ENCODE peak calls at places on chromosomes 3 and 15, in ten cellular contexts. M is stimulated activated CD8-positive, alpha-beta memory T cell treated with anti-CD3 and anti-CD28 coated beads, Interleukin-2, amount 100 ng/mL, for 48 hours; C is KG1; B is SK-N-DZ; Q is NAMALWA; U is IMR-90; N is effector CD4-positive, alpha-beta T cell; Y is NCI-H524 treated with DMSO at 0.1 percent for 48 hours; E is NCI-H146; X is WTC11. Z is an unnamed sample.

GRCh38 chr3:97957617-97958311 is 14.5 kb downstream of the RIOX2 start:
- DNase-seq in C (no peak), U (no peak), Y (no peak), N (no peak), X (no peak), Q (no peak), B (no peak), M (no peak), E (no peak), Z (no peak)

GRCh38 chr15:31102374-31103342 is 1.1 kb upstream of the TRPM1 start:
- DNase-seq in U (no peak), N (no peak), Y (no peak), Q (no peak), X (no peak), E (no peak), M (no peak), B (no peak), C (no peak), Z (no peak)

GRCh38 chr3:159234306-159234705 is 432.5 kb downstream of the MFSD1 start:
- DNase-seq in U (no peak), M (no peak), C (no peak), N (no peak), X (no peak), B (no peak), Q (no peak), E (no peak), Y (no peak), Z (no peak)

GRCh38 chr15:70140543-70141375 is 43.0 kb upstream of the TLE3 start:
- DNase-seq in X (peak), C (peak), M (no peak), Y (no peak), U (peak), B (no peak), N (peak), Q (peak), E (no peak), Z (no peak)

GRCh38 chr3:132535575-132536441 is 61.3 kb upstream of the ACKR4 start:
- DNase-seq in Y (no peak), Q (peak), E (peak), C (peak), U (peak), M (peak), B (peak), X (peak), N (peak), Z (peak)

GRCh38 chr3:119695480-119695879 is 7.3 kb upstream of the CFAP91 start:
- DNase-seq in C (no peak), N (no peak), B (peak), M (no peak), U (peak), Q (no peak), Y (no peak), E (no peak), X (no peak), Z (no peak)

GRCh38 chr3:102235679-102236078 is 199.1 kb upstream of the ZPLD1 start:
- DNase-seq in B (no peak), C (peak), Y (no peak), M (no peak), Q (peak), E (peak), U (peak), N (no peak), X (peak), Z (no peak)

GRCh38 chr3:3699407-3699806 is 99.8 kb upstream of the LRRN1 start:
- DNase-seq in Q (no peak), X (no peak), C (no peak), U (no peak), M (no peak), N (no peak), B (no peak), E (no peak), Y (no peak), Z (no peak)

GRCh38 chr3:47412453-47412756 is 31.6 kb downstream of the PTPN23 start:
- DNase-seq in C (no peak), M (no peak), X (no peak), U (no peak), Q (no peak), Y (no peak), N (no peak), E (no peak), B (no peak), Z (no peak)

GRCh38 chr15:80480909-80481308 is 76.7 kb downstream of the ARNT2 start:
- DNase-seq in X (no peak), N (no peak), Y (no peak), U (peak), E (no peak), M (no peak), Q (no peak), C (no peak), B (no peak), Z (no peak)

GRCh38 chr15:87354661-87355410 is 901.7 kb downstream of the NTRK3 start:
- DNase-seq in Y (no peak), U (peak), X (no peak), C (no peak), M (no peak), E (no peak), B (no peak), N (no peak), Q (no peak), Z (no peak)

GRCh38 chr15:101250331-101250730 is 1.5 kb downstream of the CHSY1 start:
- DNase-seq in N (no peak), E (no peak), Q (no peak), C (no peak), Y (peak), M (no peak), U (peak), X (no peak), B (no peak), Z (no peak)

GRCh38 chr3:58175429-58176184 is 35.2 kb downstream of the DNASE1L3 start:
- DNase-seq in B (no peak), Q (no peak), Y (no peak), M (no peak), U (peak), C (no peak), E (no peak), X (no peak), N (no peak), Z (no peak)

GRCh38 chr3:160473233-160473632 is 23.6 kb upstream of the TRIM59 start:
- DNase-seq in Q (no peak), B (no peak), Y (no peak), N (no peak), E (no peak), M (no peak), C (no peak), U (peak), X (no peak), Z (no peak)

GRCh38 chr15:71821547-71822129 is 11.3 kb downstream of the NR2E3 start:
- DNase-seq in B (no peak), X (no peak), M (no peak), E (no peak), U (no peak), C (no peak), Q (no peak), Y (no peak), N (no peak), Z (no peak)

GRCh38 chr3:168575750-168576149 is 480.0 kb upstream of the GOLIM4 start:
- DNase-seq in Q (no peak), E (no peak), Y (no peak), C (no peak), B (no peak), N (no peak), X (no peak), U (no peak), M (no peak), Z (no peak)

GRCh38 chr3:152309031-152309430 is 40.3 kb downstream of the MBNL1 start:
- DNase-seq in M (no peak), Q (no peak), B (peak), Y (no peak), E (no peak), X (no peak), N (no peak), U (no peak), C (no peak), Z (no peak)

GRCh38 chr3:119819806-119820205 is 37.9 kb downstream of the NR1I2 start:
- DNase-seq in B (no peak), N (no peak), Y (peak), M (no peak), X (no peak), Q (no peak), U (peak), E (no peak), C (no peak), Z (no peak)

GRCh38 chr3:103495186-103495585 is 1060.4 kb downstream of the ZPLD1 start:
- DNase-seq in U (no peak), N (no peak), B (no peak), E (no peak), X (no peak), C (no peak), Y (no peak), M (no peak), Q (no peak), Z (no peak)

GRCh38 chr3:106643684-106644161 is 733.5 kb upstream of the CCDC54 start:
- DNase-seq in C (no peak), X (no peak), N (no peak), M (no peak), Q (no peak), B (no peak), E (no peak), U (no peak), Y (no peak), Z (no peak)

GRCh38 chr15:76431936-76432335 is 95.4 kb downstream of the ISL2 start:
- DNase-seq in B (no peak), X (no peak), Q (no peak), C (no peak), U (peak), E (no peak), M (no peak), Y (no peak), N (no peak), Z (no peak)

GRCh38 chr15:56667517-56667916 is 65.8 kb downstream of the ZNF280D start:
- DNase-seq in C (no peak), X (no peak), Y (no peak), E (no peak), Q (no peak), N (no peak), M (no peak), U (no peak), B (no peak), Z (no peak)

GRCh38 chr15:39920510-39921273 is 626 bp upstream of the GPR176 start:
- DNase-seq in X (peak), C (no peak), E (peak), Y (no peak), N (peak), Q (peak), U (peak), M (peak), B (peak), Z (peak)

GRCh38 chr15:60212536-60212935 is 185.2 kb downstream of the ANXA2 start:
- DNase-seq in B (no peak), X (peak), C (no peak), U (no peak), M (no peak), Y (no peak), E (no peak), Q (no peak), N (no peak), Z (no peak)

GRCh38 chr3:46298871-46299607 is 54.9 kb upstream of the CCR2 start:
- DNase-seq in M (no peak), C (no peak), B (no peak), E (no peak), Y (no peak), Q (no peak), N (no peak), U (no peak), X (no peak), Z (no peak)

GRCh38 chr3:147120029-147120428 is 286.3 kb downstream of the ZIC4 start:
- DNase-seq in E (peak), B (no peak), U (peak), X (no peak), Y (no peak), Q (peak), M (no peak), N (no peak), C (no peak), Z (no peak)

GRCh38 chr3:132443421-132443820 is 26.1 kb downstream of the DNAJC13 start:
- DNase-seq in M (no peak), U (no peak), C (no peak), Y (no peak), N (no peak), E (no peak), Q (no peak), X (no peak), B (no peak), Z (no peak)

GRCh38 chr15:41969851-41970431 is 2.4 kb downstream of the EHD4 start:
- DNase-seq in U (no peak), B (no peak), Y (no peak), E (no peak), N (peak), M (no peak), C (no peak), Q (peak), X (no peak), Z (no peak)

Z was measured in central memory CD8-positive, alpha-beta T cell.